ENCODE peak calls at places on chromosomes 7 and 10, in nine cellular contexts. Q, L, O, C, S, B, V, J and K are unnamed samples.
A peak's percentile ranks its signal among the peaks of the same experiment; 100 is the strongest.

GRCh38 chr10:87618470-87619423 is 40.9 kb upstream of the PAPSS2 start:
- DNase-seq in C (no peak), S (peak; percentile 63), O (no peak), V (no peak), L (no peak), J (peak; percentile 9), B (no peak), Q (no peak), K (peak; percentile 83)

GRCh38 chr10:101043356-101043707 is 12.3 kb downstream of the SFXN3 start:
- DNase-seq in B (no peak), L (no peak), S (no peak), C (no peak), V (no peak), J (no peak), Q (no peak), O (no peak), K (no peak)

GRCh38 chr10:126337241-126337640 is 51.0 kb downstream of the ADAM12 start:
- DNase-seq in O (no peak), L (no peak), C (no peak), V (no peak), Q (no peak), B (no peak), S (no peak), J (no peak), K (no peak)

GRCh38 chr7:43729924-43730248 is 563 bp upstream of the COA1 start:
- DNase-seq in C (no peak), L (no peak), B (no peak), J (no peak), Q (no peak), S (no peak), V (no peak), O (no peak), K (no peak)

GRCh38 chr7:68688416-68689086 is 909.7 kb upstream of the AUTS2 start:
- DNase-seq in S (no peak), O (no peak), L (no peak), Q (no peak), J (no peak), V (no peak), C (peak; percentile 26), B (no peak), K (no peak)

GRCh38 chr10:119445311-119445934 is 97.1 kb downstream of the RGS10 start:
- DNase-seq in J (peak; percentile 74), L (peak; percentile 73), C (peak; percentile 84), O (peak; percentile 80), S (peak; percentile 88), V (peak; percentile 87), B (peak; percentile 72), Q (peak; percentile 35), K (peak; percentile 84)

GRCh38 chr10:69911571-69912528 is 110.1 kb downstream of the COL13A1 start:
- DNase-seq in S (no peak), B (peak; percentile 64), Q (peak; percentile 92), O (no peak), J (no peak), L (peak; percentile 71), V (no peak), C (peak; percentile 42), K (no peak)

GRCh38 chr7:82740246-82740848 is 296.8 kb upstream of the CACNA2D1 start:
- DNase-seq in O (no peak), J (peak; percentile 72), Q (peak; percentile 25), L (peak; percentile 39), S (peak; percentile 19), V (no peak), B (peak; percentile 61), C (peak; percentile 67), K (peak; percentile 47)

GRCh38 chr10:9166770-9167169 is 1112.3 kb downstream of the GATA3 start:
- DNase-seq in Q (no peak), O (no peak), S (no peak), J (no peak), V (no peak), C (no peak), L (no peak), B (no peak), K (no peak)

GRCh38 chr10:67075381-67076001 is 149.7 kb downstream of the LRRTM3 start:
- DNase-seq in V (no peak), J (no peak), L (no peak), S (no peak), Q (no peak), O (no peak), B (no peak), C (no peak), K (no peak)

GRCh38 chr10:56537984-56538383 is 176.9 kb upstream of the ZWINT start:
- DNase-seq in V (no peak), L (peak; percentile 7), B (peak; percentile 32), C (peak; percentile 84), Q (no peak), S (no peak), J (peak; percentile 27), O (no peak), K (no peak)
- H3K4me3 ChIP-seq in V (no peak overlapping the region), L (no peak overlapping the region), B (no peak overlapping the region), C (no peak overlapping the region), Q (no peak overlapping the region), S (no peak overlapping the region), J (no peak overlapping the region), O (no peak overlapping the region), K (no peak overlapping the region)

GRCh38 chr7:7761974-7762769 is 43.8 kb upstream of the RPA3 start:
- DNase-seq in O (peak; percentile 62), V (peak; percentile 14), L (peak; percentile 32), B (peak; percentile 53), J (peak; percentile 59), S (no peak), C (no peak), Q (no peak), K (no peak)
- H3K4me3 ChIP-seq in O (peak overlapping the region; percentile 75), V (peak overlapping the region; percentile 52), L (peak overlapping the region; percentile 43), B (peak overlapping the region; percentile 52), J (peak overlapping the region; percentile 75), S (peak overlapping the region; percentile 29), C (no peak overlapping the region), Q (no peak overlapping the region), K (peak overlapping the region; percentile 17)

DNA sequence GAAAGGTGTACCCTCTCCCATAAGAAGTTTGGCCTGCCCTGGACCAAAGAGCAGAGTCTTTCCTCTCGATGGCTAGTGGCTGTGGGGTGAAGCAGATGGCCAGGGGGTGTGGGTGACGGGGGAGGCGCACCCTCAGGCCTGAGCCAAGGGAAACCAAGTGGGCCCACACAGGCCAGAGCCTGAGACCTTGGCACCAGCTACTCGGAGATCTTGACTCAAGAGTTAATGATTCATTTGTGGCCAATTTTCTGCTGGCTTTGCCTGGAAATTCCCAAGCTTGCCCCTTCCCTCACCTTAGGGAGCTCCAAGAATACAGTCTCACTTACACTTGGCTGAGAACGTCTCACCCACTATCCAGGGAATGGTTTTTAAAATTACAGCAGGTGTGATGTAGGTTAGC is 42.7 kb downstream of the ZMIZ1 start:
- DNase-seq in Q (no peak), J (peak; percentile 84), L (peak; percentile 92), O (no peak), B (peak; percentile 52), V (no peak), S (no peak), C (no peak), K (no peak)
- H3K4me3 ChIP-seq in Q (no peak overlapping the region), J (no peak overlapping the region), L (no peak overlapping the region), O (no peak overlapping the region), B (no peak overlapping the region), V (no peak overlapping the region), S (no peak overlapping the region), C (no peak overlapping the region), K (no peak overlapping the region)

GRCh38 chr7:150740053-150740452 is 2.8 kb downstream of the GIMAP5 start:
- DNase-seq in V (no peak), S (no peak), O (no peak), J (no peak), Q (no peak), B (no peak), L (no peak), C (no peak), K (no peak)
- H3K4me3 ChIP-seq in V (peak overlapping the region; percentile 83), S (peak overlapping the region; percentile 25), O (peak overlapping the region; percentile 99), J (no peak overlapping the region), Q (no peak overlapping the region), B (no peak overlapping the region), L (no peak overlapping the region), C (no peak overlapping the region), K (no peak overlapping the region)

DNA sequence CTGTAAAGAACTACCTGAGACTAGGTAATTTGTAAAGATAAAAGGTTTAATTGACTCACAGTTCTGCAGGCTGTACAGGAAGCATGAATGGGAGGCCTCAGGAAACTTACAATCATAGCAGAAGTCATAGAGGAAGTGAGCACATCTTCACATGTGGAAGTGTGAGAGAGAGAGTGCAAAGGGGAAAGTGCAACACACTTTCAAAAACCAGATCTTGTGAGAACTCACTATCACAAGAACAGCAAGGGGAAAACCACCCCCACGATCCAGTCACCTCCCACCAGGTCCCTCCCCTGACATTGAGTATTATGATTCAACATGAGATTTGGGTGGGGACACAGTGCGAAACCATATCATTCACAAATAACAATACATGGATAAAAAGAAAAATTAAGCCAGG is 24.5 kb downstream of the AVL9 start:
- DNase-seq in L (no peak), S (no peak), O (no peak), B (no peak), V (no peak), J (no peak), C (no peak), Q (no peak), K (no peak)
- H3K4me3 ChIP-seq in L (no peak overlapping the region), S (no peak overlapping the region), O (no peak overlapping the region), B (no peak overlapping the region), V (no peak overlapping the region), J (no peak overlapping the region), C (no peak overlapping the region), Q (no peak overlapping the region), K (no peak overlapping the region)

GRCh38 chr7:27971171-27971570 is 209.4 kb downstream of the JAZF1 start:
- DNase-seq in L (no peak), Q (no peak), J (no peak), S (no peak), C (no peak), O (no peak), B (no peak), V (no peak), K (no peak)
- H3K4me3 ChIP-seq in L (no peak overlapping the region), Q (no peak overlapping the region), J (no peak overlapping the region), S (no peak overlapping the region), C (no peak overlapping the region), O (peak overlapping the region; percentile 94), B (no peak overlapping the region), V (no peak overlapping the region), K (no peak overlapping the region)

DNA sequence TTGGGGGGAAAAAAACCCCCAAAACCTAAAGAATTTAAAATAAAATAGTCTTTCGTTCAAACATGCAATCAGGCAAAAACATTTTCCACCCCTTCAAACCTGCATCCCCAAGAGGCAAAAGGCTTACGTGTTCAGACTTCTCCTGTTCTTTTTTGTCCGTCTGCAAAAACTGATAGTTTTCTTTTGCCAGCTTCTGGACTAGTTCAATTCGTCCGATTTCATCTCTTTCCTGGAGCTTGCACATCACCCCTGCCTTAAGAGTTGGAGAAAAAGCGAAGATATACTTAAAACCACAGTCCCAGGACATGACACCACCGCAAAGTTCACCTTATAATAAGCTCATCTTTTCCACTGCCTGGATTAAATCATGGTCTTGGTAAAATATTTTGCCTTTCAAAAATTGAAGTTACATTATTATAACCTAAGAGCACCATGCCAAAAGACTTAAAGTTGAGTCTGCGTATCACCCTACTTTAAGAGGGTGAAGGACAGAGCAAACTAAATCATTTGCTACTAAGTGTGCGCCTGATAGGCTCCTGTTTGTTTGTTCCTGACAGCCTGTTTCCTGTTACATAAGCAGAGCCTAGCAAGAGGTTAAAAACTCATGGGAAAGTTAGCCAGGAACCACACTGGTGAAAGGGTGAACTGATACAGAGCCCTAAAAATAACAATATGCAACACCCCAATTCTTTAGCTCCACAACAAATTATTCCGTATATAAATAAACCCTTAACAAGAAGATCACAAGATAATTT is 137.0 kb downstream of the RAPGEF5 start:
- DNase-seq in O (no peak), C (no peak), Q (no peak), B (no peak), J (no peak), L (no peak), V (no peak), S (no peak), K (no peak)
- H3K4me3 ChIP-seq in O (no peak overlapping the region), C (no peak overlapping the region), Q (no peak overlapping the region), B (no peak overlapping the region), J (no peak overlapping the region), L (no peak overlapping the region), V (no peak overlapping the region), S (peak overlapping the region; percentile 8), K (no peak overlapping the region)